ENCODE peak calls at places on chromosomes 3 and 15, in nine cellular contexts. One of them, this sample, is unnamed.

GRCh38 chr3:102909904-102910303 is 475.1 kb downstream of the ZPLD1 start:
- DNase-seq in NK-92 treated with Interleukin-12 subunit alpha and Interleukin-12 subunit beta, amount 100 ng/mL, for 24 hours: no peak
- DNase-seq in SJSA1: no peak
- DNase-seq in lung: no peak
- DNase-seq in NCI-H2081: no peak
- DNase-seq in epithelial cell of esophagus: no peak
- DNase-seq in lower leg skin: no peak
- DNase-seq in GM04504: no peak
- DNase-seq in substantia nigra: no peak
- DNase-seq in this sample: no peak

GRCh38 chr3:69231929-69232437 is 109.6 kb upstream of the LMOD3 start:
- DNase-seq in NK-92 treated with Interleukin-12 subunit alpha and Interleukin-12 subunit beta, amount 100 ng/mL, for 24 hours: no peak
- DNase-seq in SJSA1: no peak
- DNase-seq in lung: no peak
- DNase-seq in NCI-H2081: no peak
- DNase-seq in epithelial cell of esophagus: peak
- DNase-seq in lower leg skin: no peak
- DNase-seq in GM04504: no peak
- DNase-seq in substantia nigra: no peak
- DNase-seq in this sample: no peak

GRCh38 chr15:62404194-62404985 is 239.3 kb upstream of the C2CD4B start:
- DNase-seq in NK-92 treated with Interleukin-12 subunit alpha and Interleukin-12 subunit beta, amount 100 ng/mL, for 24 hours: no peak
- DNase-seq in SJSA1: no peak
- DNase-seq in lung: no peak
- DNase-seq in NCI-H2081: no peak
- DNase-seq in epithelial cell of esophagus: no peak
- DNase-seq in lower leg skin: no peak
- DNase-seq in GM04504: no peak
- DNase-seq in substantia nigra: no peak
- DNase-seq in this sample: no peak

GRCh38 chr15:41825145-41825544 is 2.7 kb upstream of the JMJD7 start:
- DNase-seq in NK-92 treated with Interleukin-12 subunit alpha and Interleukin-12 subunit beta, amount 100 ng/mL, for 24 hours: no peak
- DNase-seq in SJSA1: no peak
- DNase-seq in lung: no peak
- DNase-seq in NCI-H2081: no peak
- DNase-seq in epithelial cell of esophagus: no peak
- DNase-seq in lower leg skin: no peak
- DNase-seq in GM04504: no peak
- DNase-seq in substantia nigra: no peak
- DNase-seq in this sample: no peak

GRCh38 chr15:90419738-90420487 is 31.9 kb downstream of the IQGAP1 start:
- DNase-seq in NK-92 treated with Interleukin-12 subunit alpha and Interleukin-12 subunit beta, amount 100 ng/mL, for 24 hours: no peak
- DNase-seq in SJSA1: peak
- DNase-seq in lung: no peak
- DNase-seq in NCI-H2081: no peak
- DNase-seq in epithelial cell of esophagus: peak
- DNase-seq in lower leg skin: no peak
- DNase-seq in GM04504: no peak
- DNase-seq in substantia nigra: no peak
- DNase-seq in this sample: no peak

GRCh38 chr15:72231847-72232461 is 964 bp upstream of the PKM start:
- DNase-seq in NK-92 treated with Interleukin-12 subunit alpha and Interleukin-12 subunit beta, amount 100 ng/mL, for 24 hours: peak
- DNase-seq in SJSA1: peak
- DNase-seq in lung: peak
- DNase-seq in NCI-H2081: peak
- DNase-seq in epithelial cell of esophagus: peak
- DNase-seq in lower leg skin: peak
- DNase-seq in GM04504: peak
- DNase-seq in substantia nigra: no peak
- DNase-seq in this sample: no peak

GRCh38 chr15:98548172-98548971 is 100.0 kb upstream of the IGF1R start:
- DNase-seq in NK-92 treated with Interleukin-12 subunit alpha and Interleukin-12 subunit beta, amount 100 ng/mL, for 24 hours: no peak
- DNase-seq in SJSA1: peak
- DNase-seq in lung: peak
- DNase-seq in NCI-H2081: no peak
- DNase-seq in epithelial cell of esophagus: peak
- DNase-seq in lower leg skin: peak
- DNase-seq in GM04504: peak
- DNase-seq in substantia nigra: peak
- DNase-seq in this sample: peak

GRCh38 chr3:111072016-111072891 is 638 bp downstream of the NECTIN3 start:
- DNase-seq in NK-92 treated with Interleukin-12 subunit alpha and Interleukin-12 subunit beta, amount 100 ng/mL, for 24 hours: no peak
- DNase-seq in SJSA1: peak
- DNase-seq in lung: no peak
- DNase-seq in NCI-H2081: peak
- DNase-seq in epithelial cell of esophagus: peak
- DNase-seq in lower leg skin: peak
- DNase-seq in GM04504: no peak
- DNase-seq in substantia nigra: peak
- DNase-seq in this sample: peak

GRCh38 chr3:191959876-191960418 is 499.0 kb downstream of the PYDC2 start:
- DNase-seq in NK-92 treated with Interleukin-12 subunit alpha and Interleukin-12 subunit beta, amount 100 ng/mL, for 24 hours: no peak
- DNase-seq in SJSA1: no peak
- DNase-seq in lung: no peak
- DNase-seq in NCI-H2081: no peak
- DNase-seq in epithelial cell of esophagus: no peak
- DNase-seq in lower leg skin: no peak
- DNase-seq in GM04504: no peak
- DNase-seq in substantia nigra: no peak
- DNase-seq in this sample: no peak

GRCh38 chr3:151964768-151965167 is 91.3 kb downstream of the SUCNR1 start:
- DNase-seq in NK-92 treated with Interleukin-12 subunit alpha and Interleukin-12 subunit beta, amount 100 ng/mL, for 24 hours: no peak
- DNase-seq in SJSA1: no peak
- DNase-seq in lung: no peak
- DNase-seq in NCI-H2081: no peak
- DNase-seq in epithelial cell of esophagus: peak
- DNase-seq in lower leg skin: no peak
- DNase-seq in GM04504: no peak
- DNase-seq in substantia nigra: no peak
- DNase-seq in this sample: no peak

GRCh38 chr15:78506971-78507830 is at the start of gene HYKK:
- DNase-seq in NK-92 treated with Interleukin-12 subunit alpha and Interleukin-12 subunit beta, amount 100 ng/mL, for 24 hours: peak
- DNase-seq in SJSA1: peak
- DNase-seq in lung: peak
- DNase-seq in NCI-H2081: peak
- DNase-seq in epithelial cell of esophagus: peak
- DNase-seq in lower leg skin: peak
- DNase-seq in GM04504: peak
- DNase-seq in substantia nigra: peak
- DNase-seq in this sample: peak

GRCh38 chr3:141486735-141487418 is at the start of gene RASA2:
- DNase-seq in NK-92 treated with Interleukin-12 subunit alpha and Interleukin-12 subunit beta, amount 100 ng/mL, for 24 hours: peak
- DNase-seq in SJSA1: peak
- DNase-seq in lung: peak
- DNase-seq in NCI-H2081: peak
- DNase-seq in epithelial cell of esophagus: peak
- DNase-seq in lower leg skin: peak
- DNase-seq in GM04504: peak
- DNase-seq in substantia nigra: peak
- DNase-seq in this sample: peak

GRCh38 chr15:81889480-81889871 is 156.3 kb downstream of the MEX3B start:
- DNase-seq in NK-92 treated with Interleukin-12 subunit alpha and Interleukin-12 subunit beta, amount 100 ng/mL, for 24 hours: no peak
- DNase-seq in SJSA1: no peak
- DNase-seq in lung: no peak
- DNase-seq in NCI-H2081: no peak
- DNase-seq in epithelial cell of esophagus: no peak
- DNase-seq in lower leg skin: no peak
- DNase-seq in GM04504: no peak
- DNase-seq in substantia nigra: no peak
- DNase-seq in this sample: no peak

GRCh38 chr3:49461443-49462171 is 8.5 kb upstream of the DAG1 start:
- DNase-seq in NK-92 treated with Interleukin-12 subunit alpha and Interleukin-12 subunit beta, amount 100 ng/mL, for 24 hours: no peak
- DNase-seq in SJSA1: no peak
- DNase-seq in lung: no peak
- DNase-seq in NCI-H2081: no peak
- DNase-seq in epithelial cell of esophagus: peak
- DNase-seq in lower leg skin: no peak
- DNase-seq in GM04504: no peak
- DNase-seq in substantia nigra: no peak
- DNase-seq in this sample: no peak

GRCh38 chr15:70023064-70023768 is 74.5 kb downstream of the TLE3 start:
- DNase-seq in NK-92 treated with Interleukin-12 subunit alpha and Interleukin-12 subunit beta, amount 100 ng/mL, for 24 hours: peak
- DNase-seq in SJSA1: peak
- DNase-seq in lung: no peak
- DNase-seq in NCI-H2081: no peak
- DNase-seq in epithelial cell of esophagus: peak
- DNase-seq in lower leg skin: no peak
- DNase-seq in GM04504: peak
- DNase-seq in substantia nigra: no peak
- DNase-seq in this sample: no peak

GRCh38 chr3:56835626-56836025 is 33.9 kb upstream of the ARHGEF3 start:
- DNase-seq in NK-92 treated with Interleukin-12 subunit alpha and Interleukin-12 subunit beta, amount 100 ng/mL, for 24 hours: no peak
- DNase-seq in SJSA1: no peak
- DNase-seq in lung: no peak
- DNase-seq in NCI-H2081: no peak
- DNase-seq in epithelial cell of esophagus: peak
- DNase-seq in lower leg skin: no peak
- DNase-seq in GM04504: no peak
- DNase-seq in substantia nigra: no peak
- DNase-seq in this sample: no peak

GRCh38 chr3:52128118-52128683 is 26.0 kb downstream of the POC1A start:
- DNase-seq in NK-92 treated with Interleukin-12 subunit alpha and Interleukin-12 subunit beta, amount 100 ng/mL, for 24 hours: no peak
- DNase-seq in SJSA1: no peak
- DNase-seq in lung: no peak
- DNase-seq in NCI-H2081: no peak
- DNase-seq in epithelial cell of esophagus: peak
- DNase-seq in lower leg skin: no peak
- DNase-seq in GM04504: peak
- DNase-seq in substantia nigra: no peak
- DNase-seq in this sample: no peak

GRCh38 chr15:80870893-80871292 is 91.7 kb downstream of the CEMIP start:
- DNase-seq in NK-92 treated with Interleukin-12 subunit alpha and Interleukin-12 subunit beta, amount 100 ng/mL, for 24 hours: no peak
- DNase-seq in SJSA1: no peak
- DNase-seq in lung: no peak
- DNase-seq in NCI-H2081: no peak
- DNase-seq in epithelial cell of esophagus: no peak
- DNase-seq in lower leg skin: no peak
- DNase-seq in GM04504: peak
- DNase-seq in substantia nigra: no peak
- DNase-seq in this sample: no peak

GRCh38 chr3:151432624-151433372 is 28.1 kb downstream of the IGSF10 start:
- DNase-seq in NK-92 treated with Interleukin-12 subunit alpha and Interleukin-12 subunit beta, amount 100 ng/mL, for 24 hours: no peak
- DNase-seq in SJSA1: no peak
- DNase-seq in lung: no peak
- DNase-seq in NCI-H2081: no peak
- DNase-seq in epithelial cell of esophagus: peak
- DNase-seq in lower leg skin: no peak
- DNase-seq in GM04504: no peak
- DNase-seq in substantia nigra: no peak
- DNase-seq in this sample: no peak

GRCh38 chr3:19206540-19206939 is 58.2 kb downstream of the KCNH8 start:
- DNase-seq in NK-92 treated with Interleukin-12 subunit alpha and Interleukin-12 subunit beta, amount 100 ng/mL, for 24 hours: no peak
- DNase-seq in SJSA1: no peak
- DNase-seq in lung: no peak
- DNase-seq in NCI-H2081: no peak
- DNase-seq in epithelial cell of esophagus: no peak
- DNase-seq in lower leg skin: no peak
- DNase-seq in GM04504: no peak
- DNase-seq in substantia nigra: no peak
- DNase-seq in this sample: no peak

GRCh38 chr3:171261487-171261886 is 198.7 kb downstream of the TNIK start:
- DNase-seq in NK-92 treated with Interleukin-12 subunit alpha and Interleukin-12 subunit beta, amount 100 ng/mL, for 24 hours: no peak
- DNase-seq in SJSA1: peak
- DNase-seq in lung: no peak
- DNase-seq in NCI-H2081: no peak
- DNase-seq in epithelial cell of esophagus: peak
- DNase-seq in lower leg skin: no peak
- DNase-seq in GM04504: no peak
- DNase-seq in substantia nigra: no peak
- DNase-seq in this sample: no peak

GRCh38 chr15:76340198-76340801 is 3.7 kb downstream of the ISL2 start:
- DNase-seq in NK-92 treated with Interleukin-12 subunit alpha and Interleukin-12 subunit beta, amount 100 ng/mL, for 24 hours: no peak
- DNase-seq in SJSA1: peak
- DNase-seq in lung: no peak
- DNase-seq in NCI-H2081: no peak
- DNase-seq in epithelial cell of esophagus: no peak
- DNase-seq in lower leg skin: peak
- DNase-seq in GM04504: no peak
- DNase-seq in substantia nigra: no peak
- DNase-seq in this sample: no peak

GRCh38 chr15:76155742-76156141 is 96.0 kb downstream of the TMEM266 start:
- DNase-seq in NK-92 treated with Interleukin-12 subunit alpha and Interleukin-12 subunit beta, amount 100 ng/mL, for 24 hours: no peak
- DNase-seq in SJSA1: no peak
- DNase-seq in lung: no peak
- DNase-seq in NCI-H2081: no peak
- DNase-seq in epithelial cell of esophagus: no peak
- DNase-seq in lower leg skin: no peak
- DNase-seq in GM04504: peak
- DNase-seq in substantia nigra: no peak
- DNase-seq in this sample: no peak

GRCh38 chr15:101121511-101122090 is 130.2 kb downstream of the CHSY1 start:
- DNase-seq in NK-92 treated with Interleukin-12 subunit alpha and Interleukin-12 subunit beta, amount 100 ng/mL, for 24 hours: no peak
- DNase-seq in SJSA1: peak
- DNase-seq in lung: peak
- DNase-seq in NCI-H2081: no peak
- DNase-seq in epithelial cell of esophagus: peak
- DNase-seq in lower leg skin: peak
- DNase-seq in GM04504: no peak
- DNase-seq in substantia nigra: peak
- DNase-seq in this sample: no peak

GRCh38 chr3:945738-946137 is 147.1 kb upstream of the CNTN6 start:
- DNase-seq in NK-92 treated with Interleukin-12 subunit alpha and Interleukin-12 subunit beta, amount 100 ng/mL, for 24 hours: no peak
- DNase-seq in SJSA1: no peak
- DNase-seq in lung: no peak
- DNase-seq in NCI-H2081: no peak
- DNase-seq in epithelial cell of esophagus: no peak
- DNase-seq in lower leg skin: no peak
- DNase-seq in GM04504: no peak
- DNase-seq in substantia nigra: no peak
- DNase-seq in this sample: no peak

GRCh38 chr15:69290346-69291164 is 8.2 kb upstream of the PAQR5 start:
- DNase-seq in NK-92 treated with Interleukin-12 subunit alpha and Interleukin-12 subunit beta, amount 100 ng/mL, for 24 hours: no peak
- DNase-seq in SJSA1: no peak
- DNase-seq in lung: peak
- DNase-seq in NCI-H2081: no peak
- DNase-seq in epithelial cell of esophagus: peak
- DNase-seq in lower leg skin: no peak
- DNase-seq in GM04504: no peak
- DNase-seq in substantia nigra: no peak
- DNase-seq in this sample: no peak

GRCh38 chr3:32934150-32934742 is 17.2 kb upstream of the CCR4 start:
- DNase-seq in NK-92 treated with Interleukin-12 subunit alpha and Interleukin-12 subunit beta, amount 100 ng/mL, for 24 hours: no peak
- DNase-seq in SJSA1: no peak
- DNase-seq in lung: no peak
- DNase-seq in NCI-H2081: no peak
- DNase-seq in epithelial cell of esophagus: peak
- DNase-seq in lower leg skin: peak
- DNase-seq in GM04504: no peak
- DNase-seq in substantia nigra: no peak
- DNase-seq in this sample: no peak

GRCh38 chr15:52178765-52179164 is 12.4 kb downstream of the GNB5 start:
- DNase-seq in NK-92 treated with Interleukin-12 subunit alpha and Interleukin-12 subunit beta, amount 100 ng/mL, for 24 hours: no peak
- DNase-seq in SJSA1: no peak
- DNase-seq in lung: no peak
- DNase-seq in NCI-H2081: no peak
- DNase-seq in epithelial cell of esophagus: no peak
- DNase-seq in lower leg skin: peak
- DNase-seq in GM04504: no peak
- DNase-seq in substantia nigra: no peak
- DNase-seq in this sample: peak

GRCh38 chr15:96321422-96322391 is 8.8 kb upstream of the NR2F2 start:
- DNase-seq in NK-92 treated with Interleukin-12 subunit alpha and Interleukin-12 subunit beta, amount 100 ng/mL, for 24 hours: no peak
- DNase-seq in SJSA1: no peak
- DNase-seq in lung: no peak
- DNase-seq in NCI-H2081: no peak
- DNase-seq in epithelial cell of esophagus: peak
- DNase-seq in lower leg skin: peak
- DNase-seq in GM04504: no peak
- DNase-seq in substantia nigra: no peak
- DNase-seq in this sample: no peak

GRCh38 chr15:26641144-26641543 is 131.7 kb downstream of the GABRB3 start:
- DNase-seq in NK-92 treated with Interleukin-12 subunit alpha and Interleukin-12 subunit beta, amount 100 ng/mL, for 24 hours: no peak
- DNase-seq in SJSA1: no peak
- DNase-seq in lung: no peak
- DNase-seq in NCI-H2081: no peak
- DNase-seq in epithelial cell of esophagus: no peak
- DNase-seq in lower leg skin: no peak
- DNase-seq in GM04504: no peak
- DNase-seq in substantia nigra: no peak
- DNase-seq in this sample: no peak

GRCh38 chr3:125000661-125001060 is 55.1 kb downstream of the HEG1 start:
- DNase-seq in NK-92 treated with Interleukin-12 subunit alpha and Interleukin-12 subunit beta, amount 100 ng/mL, for 24 hours: no peak
- DNase-seq in SJSA1: no peak
- DNase-seq in lung: no peak
- DNase-seq in NCI-H2081: no peak
- DNase-seq in epithelial cell of esophagus: no peak
- DNase-seq in lower leg skin: no peak
- DNase-seq in GM04504: no peak
- DNase-seq in substantia nigra: no peak
- DNase-seq in this sample: no peak

This sample was measured in osteocyte.